ENCODE peak calls at places on chromosomes 3 and 15, in seven cellular contexts. One of them, this sample, is unnamed.
A peak's percentile ranks its signal among the peaks of the same experiment; 100 is the strongest.

GRCh38 chr15:92451225-92451825 is 57.6 kb downstream of the ST8SIA2 start:
- DNase-seq in breast epithelium: no peak
- DNase-seq in adrenal gland: no peak
- DNase-seq in sigmoid colon: no peak
- DNase-seq in Peyer's patch: no peak
- DNase-seq in astrocyte: peak; percentile 97
- DNase-seq in psoas muscle: no peak
- DNase-seq in this sample: no peak

GRCh38 chr3:187550446-187550845 is 119.7 kb downstream of the SST start:
- DNase-seq in adrenal gland: no peak
- DNase-seq in Peyer's patch: no peak
- DNase-seq in psoas muscle: no peak
- DNase-seq in breast epithelium: no peak
- DNase-seq in astrocyte: no peak
- DNase-seq in sigmoid colon: no peak
- DNase-seq in this sample: no peak

GRCh38 chr3:10758304-10759037 is 57.6 kb upstream of the SLC6A11 start:
- DNase-seq in adrenal gland: peak; percentile 61
- DNase-seq in psoas muscle: peak; percentile 63
- DNase-seq in Peyer's patch: peak; percentile 64
- DNase-seq in astrocyte: peak; percentile 40
- DNase-seq in sigmoid colon: no peak
- DNase-seq in breast epithelium: peak; percentile 69
- DNase-seq in this sample: peak; percentile 35

GRCh38 chr15:58546635-58547627 is 115.1 kb downstream of the LIPC start:
- DNase-seq in psoas muscle: peak; percentile 80
- DNase-seq in astrocyte: peak; percentile 98
- DNase-seq in breast epithelium: no peak
- DNase-seq in sigmoid colon: no peak
- DNase-seq in Peyer's patch: no peak
- DNase-seq in adrenal gland: peak; percentile 90
- DNase-seq in this sample: peak; percentile 69

GRCh38 chr3:18215639-18216038 is 209.5 kb downstream of the SATB1 start:
- DNase-seq in astrocyte: no peak
- DNase-seq in adrenal gland: no peak
- DNase-seq in sigmoid colon: no peak
- DNase-seq in Peyer's patch: no peak
- DNase-seq in psoas muscle: no peak
- DNase-seq in breast epithelium: no peak
- DNase-seq in this sample: no peak

GRCh38 chr3:11118181-11118682 is 36.1 kb upstream of the HRH1 start:
- DNase-seq in psoas muscle: no peak
- DNase-seq in sigmoid colon: no peak
- DNase-seq in breast epithelium: no peak
- DNase-seq in astrocyte: peak; percentile 90
- DNase-seq in adrenal gland: no peak
- DNase-seq in Peyer's patch: no peak
- DNase-seq in this sample: no peak

GRCh38 chr3:197023241-197023997 is 6.2 kb downstream of the MELTF start:
- DNase-seq in astrocyte: no peak
- DNase-seq in psoas muscle: no peak
- DNase-seq in sigmoid colon: no peak
- DNase-seq in breast epithelium: no peak
- DNase-seq in adrenal gland: no peak
- DNase-seq in Peyer's patch: peak; percentile 35
- DNase-seq in this sample: no peak

GRCh38 chr3:150739877-150740645 is 22.9 kb downstream of the SIAH2 start:
- DNase-seq in astrocyte: no peak
- DNase-seq in sigmoid colon: no peak
- DNase-seq in breast epithelium: no peak
- DNase-seq in psoas muscle: no peak
- DNase-seq in adrenal gland: peak; percentile 14
- DNase-seq in Peyer's patch: no peak
- DNase-seq in this sample: no peak

GRCh38 chr3:43699864-43700263 is 9.1 kb downstream of the ABHD5 start:
- DNase-seq in adrenal gland: no peak
- DNase-seq in astrocyte: no peak
- DNase-seq in breast epithelium: no peak
- DNase-seq in psoas muscle: no peak
- DNase-seq in Peyer's patch: no peak
- DNase-seq in sigmoid colon: no peak
- DNase-seq in this sample: no peak

GRCh38 chr3:81068546-81068945 is 692.9 kb downstream of the GBE1 start:
- DNase-seq in sigmoid colon: no peak
- DNase-seq in Peyer's patch: no peak
- DNase-seq in adrenal gland: no peak
- DNase-seq in breast epithelium: no peak
- DNase-seq in psoas muscle: no peak
- DNase-seq in astrocyte: no peak
- DNase-seq in this sample: no peak

GRCh38 chr3:14902719-14903118 is 44.7 kb upstream of the NR2C2 start:
- DNase-seq in adrenal gland: peak; percentile 29
- DNase-seq in psoas muscle: peak; percentile 82
- DNase-seq in astrocyte: no peak
- DNase-seq in Peyer's patch: no peak
- DNase-seq in breast epithelium: no peak
- DNase-seq in sigmoid colon: peak; percentile 93
- DNase-seq in this sample: no peak

GRCh38 chr15:69474846-69475455 is 22.3 kb downstream of the RPLP1 start:
- DNase-seq in Peyer's patch: no peak
- DNase-seq in sigmoid colon: no peak
- DNase-seq in psoas muscle: no peak
- DNase-seq in breast epithelium: no peak
- DNase-seq in adrenal gland: no peak
- DNase-seq in astrocyte: no peak
- DNase-seq in this sample: no peak

GRCh38 chr3:113531826-113532697 is at the start of gene SIDT1:
- DNase-seq in Peyer's patch: peak; percentile 74
- DNase-seq in astrocyte: no peak
- DNase-seq in sigmoid colon: no peak
- DNase-seq in breast epithelium: no peak
- DNase-seq in psoas muscle: no peak
- DNase-seq in adrenal gland: peak; percentile 28
- DNase-seq in this sample: peak; percentile 28

GRCh38 chr3:104687362-104687761 is 679.3 kb upstream of the ALCAM start:
- DNase-seq in adrenal gland: no peak
- DNase-seq in psoas muscle: no peak
- DNase-seq in sigmoid colon: no peak
- DNase-seq in Peyer's patch: no peak
- DNase-seq in astrocyte: no peak
- DNase-seq in breast epithelium: no peak
- DNase-seq in this sample: no peak

GRCh38 chr3:164451083-164451910 is 627.0 kb downstream of the SI start:
- DNase-seq in astrocyte: no peak
- DNase-seq in adrenal gland: no peak
- DNase-seq in breast epithelium: no peak
- DNase-seq in psoas muscle: no peak
- DNase-seq in Peyer's patch: no peak
- DNase-seq in sigmoid colon: peak; percentile 73
- DNase-seq in this sample: no peak

GRCh38 chr3:55620361-55621025 is 133.4 kb upstream of the WNT5A start:
- DNase-seq in astrocyte: peak; percentile 84
- DNase-seq in adrenal gland: no peak
- DNase-seq in breast epithelium: no peak
- DNase-seq in Peyer's patch: no peak
- DNase-seq in sigmoid colon: no peak
- DNase-seq in psoas muscle: no peak
- DNase-seq in this sample: no peak

GRCh38 chr3:14388200-14388599 is 14.2 kb upstream of the SLC6A6 start:
- DNase-seq in sigmoid colon: no peak
- DNase-seq in adrenal gland: no peak
- DNase-seq in breast epithelium: no peak
- DNase-seq in Peyer's patch: no peak
- DNase-seq in psoas muscle: no peak
- DNase-seq in astrocyte: no peak
- DNase-seq in this sample: no peak

GRCh38 chr3:192892981-192893827 is 24.5 kb downstream of the MB21D2 start:
- DNase-seq in breast epithelium: no peak
- DNase-seq in psoas muscle: peak; percentile 53
- DNase-seq in Peyer's patch: no peak
- DNase-seq in astrocyte: peak; percentile 98
- DNase-seq in adrenal gland: peak; percentile 68
- DNase-seq in sigmoid colon: peak; percentile 78
- DNase-seq in this sample: no peak

GRCh38 chr3:128486692-128487537 is 6.1 kb downstream of the GATA2 start:
- DNase-seq in sigmoid colon: no peak
- DNase-seq in astrocyte: no peak
- DNase-seq in psoas muscle: no peak
- DNase-seq in breast epithelium: no peak
- DNase-seq in Peyer's patch: no peak
- DNase-seq in adrenal gland: no peak
- DNase-seq in this sample: peak; percentile 51

GRCh38 chr3:4438296-4438695 is 28.8 kb downstream of the SUMF1 start:
- DNase-seq in psoas muscle: no peak
- DNase-seq in astrocyte: no peak
- DNase-seq in breast epithelium: no peak
- DNase-seq in sigmoid colon: no peak
- DNase-seq in Peyer's patch: no peak
- DNase-seq in adrenal gland: no peak
- DNase-seq in this sample: no peak

GRCh38 chr3:39383913-39384664 is 919 bp downstream of the SLC25A38 start:
- DNase-seq in sigmoid colon: peak; percentile 98
- DNase-seq in psoas muscle: peak; percentile 98
- DNase-seq in astrocyte: peak; percentile 83
- DNase-seq in breast epithelium: peak; percentile 97
- DNase-seq in Peyer's patch: peak; percentile 99
- DNase-seq in adrenal gland: peak; percentile 98
- DNase-seq in this sample: peak; percentile 99

GRCh38 chr3:37861540-37862051 is at the start of gene CTDSPL:
- DNase-seq in Peyer's patch: peak; percentile 84
- DNase-seq in astrocyte: peak; percentile 16
- DNase-seq in psoas muscle: peak; percentile 67
- DNase-seq in breast epithelium: peak; percentile 56
- DNase-seq in adrenal gland: peak; percentile 61
- DNase-seq in sigmoid colon: peak; percentile 68
- DNase-seq in this sample: peak; percentile 40

GRCh38 chr15:72389231-72389630 is 8.9 kb upstream of the TMEM202 start:
- DNase-seq in astrocyte: peak; percentile 39
- DNase-seq in psoas muscle: no peak
- DNase-seq in adrenal gland: no peak
- DNase-seq in breast epithelium: no peak
- DNase-seq in Peyer's patch: no peak
- DNase-seq in sigmoid colon: no peak
- DNase-seq in this sample: peak; percentile 31

GRCh38 chr15:49032601-49033145 is 13.6 kb downstream of the SECISBP2L start:
- DNase-seq in Peyer's patch: no peak
- DNase-seq in sigmoid colon: no peak
- DNase-seq in astrocyte: peak; percentile 42
- DNase-seq in psoas muscle: no peak
- DNase-seq in adrenal gland: no peak
- DNase-seq in breast epithelium: no peak
- DNase-seq in this sample: no peak

GRCh38 chr15:49031764-49032270 is 14.4 kb downstream of the SECISBP2L start:
- DNase-seq in breast epithelium: no peak
- DNase-seq in sigmoid colon: no peak
- DNase-seq in adrenal gland: no peak
- DNase-seq in Peyer's patch: no peak
- DNase-seq in astrocyte: peak; percentile 44
- DNase-seq in psoas muscle: no peak
- DNase-seq in this sample: no peak

GRCh38 chr15:49024840-49025239 is 21.4 kb downstream of the SECISBP2L start:
- DNase-seq in Peyer's patch: no peak
- DNase-seq in sigmoid colon: no peak
- DNase-seq in astrocyte: no peak
- DNase-seq in adrenal gland: no peak
- DNase-seq in psoas muscle: no peak
- DNase-seq in breast epithelium: no peak
- DNase-seq in this sample: no peak

GRCh38 chr15:49023354-49023753 is 22.9 kb downstream of the SECISBP2L start:
- DNase-seq in psoas muscle: no peak
- DNase-seq in sigmoid colon: no peak
- DNase-seq in breast epithelium: no peak
- DNase-seq in adrenal gland: no peak
- DNase-seq in Peyer's patch: no peak
- DNase-seq in astrocyte: no peak
- DNase-seq in this sample: no peak

GRCh38 chr15:49026700-49027099 is 19.5 kb downstream of the SECISBP2L start:
- DNase-seq in sigmoid colon: no peak
- DNase-seq in breast epithelium: no peak
- DNase-seq in adrenal gland: no peak
- DNase-seq in psoas muscle: no peak
- DNase-seq in Peyer's patch: no peak
- DNase-seq in astrocyte: no peak
- DNase-seq in this sample: no peak
- H3K36me3 ChIP-seq in sigmoid colon: peaks cover 65% of the 10 kb centered on the region
- H3K36me3 ChIP-seq in breast epithelium: no peaks in the 10 kb centered on the region
- H3K36me3 ChIP-seq in adrenal gland: no peaks in the 10 kb centered on the region
- H3K36me3 ChIP-seq in psoas muscle: peaks cover 89% of the 10 kb centered on the region
- H3K36me3 ChIP-seq in Peyer's patch: peaks cover 27% of the 10 kb centered on the region
- H3K36me3 ChIP-seq in astrocyte: peaks cover 3% of the 10 kb centered on the region
- H3K36me3 ChIP-seq in this sample: peaks cover 5% of the 10 kb centered on the region

GRCh38 chr3:9064251-9064650 is 101.0 kb upstream of the RAD18 start:
- DNase-seq in sigmoid colon: peak; percentile 58
- DNase-seq in breast epithelium: no peak
- DNase-seq in psoas muscle: no peak
- DNase-seq in astrocyte: no peak
- DNase-seq in Peyer's patch: no peak
- DNase-seq in adrenal gland: no peak
- DNase-seq in this sample: no peak
- H3K36me3 ChIP-seq in sigmoid colon: no peaks in the 10 kb centered on the region
- H3K36me3 ChIP-seq in breast epithelium: no peaks in the 10 kb centered on the region
- H3K36me3 ChIP-seq in psoas muscle: peaks cover 5% of the 10 kb centered on the region
- H3K36me3 ChIP-seq in astrocyte: no peaks in the 10 kb centered on the region
- H3K36me3 ChIP-seq in Peyer's patch: no peaks in the 10 kb centered on the region
- H3K36me3 ChIP-seq in adrenal gland: no peaks in the 10 kb centered on the region
- H3K36me3 ChIP-seq in this sample: no peaks in the 10 kb centered on the region

DNA sequence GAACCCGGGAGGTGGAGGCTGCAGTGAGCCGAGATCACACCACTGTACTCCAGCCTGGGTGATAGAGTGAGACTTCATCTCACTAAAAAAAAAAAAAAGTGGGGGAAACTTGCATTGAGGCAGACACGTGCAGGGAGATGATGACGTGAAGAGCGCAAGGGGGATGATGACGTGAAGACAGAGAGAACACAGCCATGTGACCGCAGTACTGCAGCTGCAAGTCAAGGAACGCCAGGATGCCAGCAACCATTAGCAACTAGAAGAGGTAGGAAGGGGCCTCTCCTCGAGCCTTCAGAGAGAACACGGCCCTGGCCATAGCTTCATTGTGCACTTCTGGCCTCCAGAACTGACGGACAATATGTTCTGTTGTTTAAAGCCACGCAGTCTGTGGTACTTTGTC is 28.3 kb downstream of the RFT1 start:
- DNase-seq in astrocyte: no peak
- DNase-seq in psoas muscle: no peak
- DNase-seq in Peyer's patch: no peak
- DNase-seq in breast epithelium: no peak
- DNase-seq in sigmoid colon: no peak
- DNase-seq in adrenal gland: no peak
- DNase-seq in this sample: peak; percentile 3
- H3K36me3 ChIP-seq in astrocyte: peaks cover 26% of the 10 kb centered on the region
- H3K36me3 ChIP-seq in psoas muscle: peaks cover 100% of the 10 kb centered on the region
- H3K36me3 ChIP-seq in Peyer's patch: peaks cover 45% of the 10 kb centered on the region
- H3K36me3 ChIP-seq in breast epithelium: no peaks in the 10 kb centered on the region
- H3K36me3 ChIP-seq in sigmoid colon: peaks cover 83% of the 10 kb centered on the region
- H3K36me3 ChIP-seq in adrenal gland: no peaks in the 10 kb centered on the region
- H3K36me3 ChIP-seq in this sample: peaks cover 26% of the 10 kb centered on the region

DNA sequence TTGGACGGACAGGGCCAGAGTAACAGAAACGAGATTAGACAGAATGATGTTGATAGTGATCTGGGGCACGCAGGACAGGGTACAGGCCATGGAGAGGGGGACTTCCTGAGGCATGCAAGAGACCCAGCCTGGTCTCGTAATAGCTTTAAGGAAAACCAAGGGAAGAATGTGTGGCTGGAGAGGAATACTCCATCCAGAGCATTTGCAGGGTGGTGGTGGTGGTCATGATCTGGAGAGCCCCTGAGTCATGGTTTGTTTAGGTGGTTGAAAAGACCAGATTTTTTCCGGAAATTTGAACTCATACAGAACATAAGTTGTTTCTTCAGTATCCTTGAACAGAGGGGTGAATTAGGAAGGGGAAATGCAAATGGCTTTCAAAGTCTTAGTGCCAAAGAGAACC is 138.5 kb downstream of the DUT start:
- DNase-seq in adrenal gland: no peak
- DNase-seq in breast epithelium: no peak
- DNase-seq in sigmoid colon: no peak
- DNase-seq in astrocyte: peak; percentile 52
- DNase-seq in psoas muscle: no peak
- DNase-seq in Peyer's patch: no peak
- DNase-seq in this sample: no peak
- H3K36me3 ChIP-seq in adrenal gland: no peaks in the 10 kb centered on the region
- H3K36me3 ChIP-seq in breast epithelium: no peaks in the 10 kb centered on the region
- H3K36me3 ChIP-seq in sigmoid colon: peaks cover 90% of the 10 kb centered on the region
- H3K36me3 ChIP-seq in astrocyte: peaks cover 96% of the 10 kb centered on the region
- H3K36me3 ChIP-seq in psoas muscle: peaks cover 28% of the 10 kb centered on the region
- H3K36me3 ChIP-seq in Peyer's patch: peaks cover 18% of the 10 kb centered on the region
- H3K36me3 ChIP-seq in this sample: no peaks in the 10 kb centered on the region